ENCODE peak calls at places on chromosomes 2 and 18, in nine cellular contexts. U is endothelial cell of umbilical vein, G is IMR-90, J is transverse colon, O is heart left ventricle, X is A549, Q is HCT116, S is uterus, Z is adrenal gland. V is an unnamed sample.

GRCh38 chr18:61435064-61435652 is 101.9 kb downstream of the CDH20 start:
- DNase-seq in G (peak), U (peak), O (no peak), Z (no peak), J (no peak), X (peak), S (no peak), Q (peak), V (peak)

GRCh38 chr2:157329524-157329923 is 3.9 kb upstream of the ERMN start:
- DNase-seq in S (no peak), Q (no peak), U (no peak), G (no peak), O (no peak), Z (no peak), X (no peak), J (peak), V (no peak)

GRCh38 chr2:33276868-33277503 is 199.5 kb upstream of the RASGRP3 start:
- DNase-seq in O (no peak), Z (no peak), U (no peak), X (no peak), Q (no peak), J (no peak), S (peak), G (no peak), V (no peak)

GRCh38 chr2:27305516-27305915 is 2.7 kb downstream of the UCN start:
- DNase-seq in Z (no peak), U (no peak), S (no peak), G (no peak), O (no peak), X (no peak), Q (no peak), J (no peak), V (no peak)

GRCh38 chr18:35577045-35577848 is 4.3 kb upstream of the GALNT1 start:
- DNase-seq in Q (no peak), S (no peak), G (no peak), U (no peak), J (no peak), X (no peak), O (no peak), Z (no peak), V (peak)

GRCh38 chr2:64649013-64649484 is 4.7 kb downstream of the SERTAD2 start:
- DNase-seq in G (no peak), X (no peak), Z (no peak), Q (no peak), J (peak), O (no peak), S (no peak), U (no peak), V (peak)

GRCh38 chr2:95730813-95731212 is 139.0 kb downstream of the TRIM43 start:
- DNase-seq in U (no peak), J (no peak), G (no peak), Q (no peak), S (no peak), Z (no peak), O (no peak), X (no peak), V (no peak)

GRCh38 chr2:190449925-190450324 is 41.8 kb downstream of the MFSD6 start:
- DNase-seq in X (no peak), Q (no peak), S (no peak), O (no peak), U (no peak), G (no peak), J (no peak), Z (no peak), V (no peak)

GRCh38 chr2:144324446-144325045 is 195.4 kb downstream of the ZEB2 start:
- DNase-seq in X (no peak), J (no peak), Z (no peak), U (no peak), Q (no peak), S (no peak), G (no peak), O (no peak), V (no peak)

GRCh38 chr2:104378853-104379374 is 475.0 kb upstream of the POU3F3 start:
- DNase-seq in G (no peak), J (peak), U (no peak), Q (no peak), O (no peak), S (no peak), Z (no peak), X (peak), V (no peak)

GRCh38 chr2:36352711-36353110 is 2.9 kb upstream of the CRIM1 start:
- DNase-seq in X (peak), Q (no peak), U (peak), J (no peak), S (no peak), Z (peak), O (no peak), G (peak), V (peak)

GRCh38 chr18:6203791-6204190 is 210.9 kb downstream of the L3MBTL4 start:
- DNase-seq in U (no peak), J (peak), X (no peak), G (no peak), O (no peak), Q (no peak), Z (no peak), S (no peak), V (no peak)

GRCh38 chr2:70930371-70931329 is 5.0 kb upstream of the ATP6V1B1 start:
- DNase-seq in X (no peak), G (no peak), O (no peak), U (no peak), Z (peak), S (no peak), J (no peak), Q (no peak), V (no peak)

GRCh38 chr2:229922449-229923386 is at the start of gene FBXO36:
- DNase-seq in G (peak), S (peak), Q (peak), U (no peak), J (peak), Z (peak), O (peak), X (peak), V (peak)

GRCh38 chr18:3217930-3218647 is 1.7 kb downstream of the MYOM1 start:
- DNase-seq in U (no peak), G (no peak), Z (no peak), X (peak), J (peak), S (no peak), Q (no peak), O (no peak), V (no peak)
- TF ChIP-seq POLR2A in U (no peak), G (no peak), Z (no peak), X (no peak), J (peak), S (no peak), Q (no peak), O (peak), V (no peak)

GRCh38 chr2:237474931-237475703 is 11.9 kb upstream of the MLPH start:
- DNase-seq in J (peak), X (peak), Z (peak), Q (peak), O (peak), S (peak), G (peak), U (peak), V (peak)
- TF ChIP-seq POLR2A in J (peak), X (peak), Z (peak), Q (no peak), O (no peak), S (peak), G (peak), U (peak), V (peak)

GRCh38 chr18:51197661-51198424 is at the start of gene MEX3C:
- DNase-seq in O (peak), U (peak), G (peak), Z (peak), X (peak), Q (peak), S (peak), J (peak), V (peak)
- TF ChIP-seq POLR2A in O (no peak), U (peak), G (no peak), Z (peak), X (peak), Q (peak), S (peak), J (peak), V (peak)

DNA sequence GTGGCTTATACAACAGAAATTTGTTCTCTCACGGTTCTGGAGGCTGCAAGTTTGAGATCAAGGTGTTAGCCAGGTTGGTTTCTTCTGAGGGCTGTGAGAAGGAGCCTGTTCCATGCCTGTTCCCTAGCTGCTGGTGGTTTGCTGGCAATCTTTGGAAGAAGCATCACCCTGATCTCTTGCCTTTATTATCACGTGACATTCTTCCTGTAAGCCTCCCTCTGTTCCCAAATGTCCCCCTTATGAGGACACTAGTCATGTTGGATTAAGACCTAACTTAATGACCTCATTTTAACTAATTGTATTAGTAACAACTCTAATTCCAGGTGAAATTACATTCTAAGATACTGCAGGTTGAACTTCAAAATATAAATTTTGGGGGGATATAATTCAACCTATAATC is 135.2 kb downstream of the DPP10 start:
- DNase-seq in X (no peak), J (no peak), O (no peak), S (no peak), Q (no peak), G (no peak), Z (no peak), U (no peak), V (no peak)
- TF ChIP-seq POLR2A in X (no peak), J (no peak), O (no peak), S (no peak), Q (no peak), G (no peak), Z (no peak), U (no peak), V (no peak)

DNA sequence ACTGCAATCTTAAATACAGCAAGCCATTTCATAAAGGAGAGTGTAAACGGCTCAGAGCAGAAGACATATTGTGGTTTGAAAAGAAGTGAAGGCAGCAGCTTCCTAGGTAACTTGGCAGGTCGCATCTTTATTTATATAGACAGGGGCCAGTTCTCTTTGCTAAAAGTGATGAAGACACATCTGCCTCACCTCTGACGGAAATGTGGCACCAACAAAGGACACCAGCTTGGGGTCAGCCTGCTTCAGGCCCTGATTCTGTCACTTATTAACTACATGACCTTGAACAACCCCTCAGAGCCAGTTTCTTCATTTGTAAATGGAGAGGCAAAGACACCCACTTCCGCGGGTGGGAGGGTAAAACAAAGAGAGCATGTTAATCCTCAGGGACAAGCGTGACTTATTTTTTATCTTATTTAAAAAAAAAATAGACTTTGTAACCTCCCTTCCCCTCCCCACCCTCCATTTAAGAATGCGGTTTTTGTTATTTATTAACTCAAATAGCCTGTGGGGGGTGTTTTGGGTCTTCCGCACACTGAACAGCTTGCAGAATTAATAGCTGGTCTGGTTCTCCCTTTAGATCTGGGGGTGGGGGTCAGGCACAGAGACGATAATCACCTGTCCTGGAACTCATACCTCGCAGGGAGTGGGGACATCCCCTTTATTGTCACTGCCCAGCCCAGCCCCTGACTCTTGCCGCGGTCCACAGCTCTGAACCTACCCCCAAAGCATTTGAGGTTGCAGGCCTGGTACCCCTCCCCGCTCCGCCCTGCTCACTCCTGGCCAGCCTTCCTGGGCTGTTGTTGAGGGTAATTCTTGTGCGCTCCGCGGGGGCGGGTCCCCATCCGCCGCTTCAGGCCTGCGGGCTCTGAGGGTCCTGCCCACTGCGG is 64.2 kb upstream of the TMEM17 start:
- DNase-seq in Q (peak), Z (no peak), U (no peak), O (no peak), S (no peak), J (no peak), G (no peak), X (peak), V (no peak)
- TF ChIP-seq POLR2A in Q (no peak), Z (no peak), U (no peak), O (no peak), S (no peak), J (no peak), G (no peak), X (no peak), V (no peak)

GRCh38 chr2:25279091-25279651 is 62.6 kb downstream of the DNMT3A start:
- DNase-seq in U (peak), O (peak), J (peak), Q (no peak), X (no peak), G (no peak), S (peak), Z (peak), V (peak)
- TF ChIP-seq POLR2A in U (no peak), O (no peak), J (no peak), Q (no peak), X (no peak), G (no peak), S (no peak), Z (no peak), V (no peak)

DNA sequence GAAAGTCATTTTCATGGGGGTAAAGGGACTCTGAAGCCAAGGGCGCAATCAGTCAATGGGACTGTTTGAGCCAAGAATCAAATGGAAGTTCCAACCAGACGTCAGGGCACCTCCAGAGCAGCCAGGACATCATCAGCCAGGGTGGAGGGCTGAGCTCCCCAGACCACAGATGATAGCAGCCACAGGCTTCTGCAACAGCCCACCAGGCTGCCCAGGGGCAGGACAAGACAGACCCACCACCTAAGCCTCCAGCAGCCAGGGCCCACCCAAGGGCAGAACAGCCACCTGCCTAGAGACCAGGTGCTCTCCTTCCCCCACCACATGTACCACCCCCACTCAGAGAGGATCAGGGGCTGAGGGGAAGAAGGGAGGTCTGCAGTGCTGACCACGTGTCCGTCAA is 53.8 kb upstream of the SLC66A3 start:
- DNase-seq in S (no peak), Z (no peak), O (no peak), X (no peak), U (no peak), Q (no peak), G (no peak), J (no peak), V (no peak)
- TF ChIP-seq POLR2A in S (no peak), Z (no peak), O (no peak), X (no peak), U (no peak), Q (no peak), G (no peak), J (no peak), V (no peak)

GRCh38 chr2:207768168-207768890 is 1.4 kb downstream of the FZD5 start:
- DNase-seq in O (peak), Q (no peak), X (peak), U (peak), J (peak), S (peak), Z (peak), G (no peak), V (peak)
- TF ChIP-seq POLR2A in O (no peak), Q (no peak), X (no peak), U (no peak), J (peak), S (no peak), Z (peak), G (no peak), V (no peak)

V was measured in erythroblast.